ENCODE peak calls at places on chromosomes 4 and X, in ten cellular contexts. I is hepatocyte; Z is left ventricle myocardium inferior; P is ovary; E is uterus; M is RWPE2; W is body of pancreas; X is upper lobe of right lung; H is astrocyte; F is CD8-positive, alpha-beta memory T cell. U is an unnamed sample.

GRCh38 chrX:53678667-53679066 is 7.9 kb downstream of the HUWE1 start:
- DNase-seq in M (no peak), W (no peak), H (no peak), F (no peak), E (no peak), P (no peak), X (no peak), Z (no peak), I (no peak), U (no peak)

GRCh38 chr4:82784615-82785247 is 13.9 kb downstream of the SCD5 start:
- DNase-seq in F (no peak), I (no peak), M (no peak), X (no peak), W (no peak), P (no peak), E (no peak), Z (no peak), H (peak), U (no peak)

GRCh38 chrX:140360284-140360683 is 144.6 kb downstream of the SOX3 start:
- DNase-seq in Z (no peak), X (no peak), P (no peak), W (peak), H (no peak), I (no peak), M (no peak), E (no peak), F (no peak), U (no peak)

GRCh38 chr4:181998588-181998987 is 244.6 kb upstream of the TENM3 start:
- DNase-seq in W (no peak), F (no peak), M (no peak), H (no peak), P (no peak), I (no peak), Z (no peak), E (no peak), X (no peak), U (no peak)

GRCh38 chrX:72351606-72352338 is 46.1 kb upstream of the CITED1 start:
- DNase-seq in F (no peak), E (no peak), H (peak), Z (peak), W (no peak), P (no peak), X (no peak), M (no peak), I (peak), U (no peak)

GRCh38 chr4:155666701-155667537 is at the start of gene GUCY1A1:
- DNase-seq in F (peak), M (peak), W (peak), Z (peak), X (peak), P (no peak), I (peak), H (peak), E (peak), U (peak)

GRCh38 chrX:40140706-40141499 is 43.1 kb upstream of the BCOR start:
- DNase-seq in W (peak), X (peak), M (no peak), P (peak), I (no peak), F (no peak), E (peak), Z (no peak), H (peak), U (no peak)

GRCh38 chr4:41639291-41639690 is 101.3 kb downstream of the LIMCH1 start:
- DNase-seq in X (no peak), E (no peak), M (no peak), I (no peak), F (no peak), H (no peak), P (no peak), W (no peak), Z (no peak), U (no peak)

GRCh38 chr4:19982556-19982955 is 269.1 kb upstream of the SLIT2 start:
- DNase-seq in E (no peak), P (no peak), Z (no peak), W (no peak), M (no peak), H (peak), F (no peak), X (no peak), I (no peak), U (no peak)

GRCh38 chrX:120450163-120450562 is 18.9 kb downstream of the LAMP2 start:
- DNase-seq in X (no peak), W (no peak), M (no peak), Z (no peak), I (no peak), H (no peak), P (no peak), E (no peak), F (no peak), U (no peak)

GRCh38 chr4:31088600-31089230 is 368.5 kb downstream of the PCDH7 start:
- DNase-seq in F (no peak), P (no peak), H (peak), X (no peak), E (no peak), M (no peak), W (no peak), Z (no peak), I (no peak), U (no peak)

GRCh38 chr4:8181119-8181518 is 18.0 kb upstream of the SH3TC1 start:
- DNase-seq in M (no peak), H (no peak), X (no peak), Z (no peak), I (no peak), E (no peak), F (no peak), W (no peak), P (no peak), U (no peak)

GRCh38 chr4:155762351-155762750 is 3.5 kb downstream of the GUCY1B1 start:
- DNase-seq in Z (no peak), P (no peak), E (no peak), M (no peak), F (no peak), X (no peak), I (peak), W (no peak), H (no peak), U (no peak)

GRCh38 chr4:1396806-1397455 is 9.3 kb downstream of the NKX1-1 start:
- DNase-seq in Z (no peak), E (no peak), M (peak), F (no peak), W (peak), I (no peak), P (no peak), X (peak), H (no peak), U (no peak)

GRCh38 chrX:68292471-68292870 is 140.8 kb downstream of the OPHN1 start:
- DNase-seq in Z (no peak), P (no peak), X (no peak), I (no peak), W (no peak), F (no peak), H (peak), E (no peak), M (no peak), U (no peak)

GRCh38 chr4:1222036-1222789 is 26.7 kb downstream of the CTBP1 start:
- DNase-seq in H (no peak), M (no peak), I (no peak), E (no peak), W (no peak), Z (no peak), F (no peak), P (no peak), X (no peak), U (no peak)

GRCh38 chr4:92359481-92359880 is 55.7 kb downstream of the GRID2 start:
- DNase-seq in W (peak), M (no peak), Z (no peak), P (no peak), F (no peak), H (no peak), E (no peak), I (no peak), X (no peak), U (no peak)

GRCh38 chr4:185395255-185395955 is at the start of gene LRP2BP:
- DNase-seq in P (no peak), W (no peak), X (no peak), F (peak), Z (no peak), E (no peak), I (no peak), M (no peak), H (no peak), U (no peak)

GRCh38 chr4:148141536-148141935 is 300.7 kb downstream of the NR3C2 start:
- DNase-seq in E (no peak), W (no peak), H (no peak), X (no peak), F (no peak), I (no peak), P (no peak), Z (no peak), M (no peak), U (no peak)

GRCh38 chr4:879730-880079 is 52.4 kb downstream of the GAK start:
- DNase-seq in E (no peak), H (no peak), I (no peak), X (no peak), W (no peak), Z (no peak), M (no peak), F (peak), P (no peak), U (no peak)

GRCh38 chr4:185470503-185471195 is 884 bp downstream of the CCDC110 start:
- DNase-seq in I (peak), P (peak), M (no peak), H (no peak), W (peak), Z (peak), X (peak), F (peak), E (peak), U (peak)

GRCh38 chr4:7161721-7162214 is 30.6 kb upstream of the SORCS2 start:
- DNase-seq in Z (no peak), H (peak), F (no peak), I (no peak), W (peak), X (peak), E (no peak), M (no peak), P (peak), U (no peak)

GRCh38 chr4:73451978-73452747 is 16.1 kb downstream of the AFP start:
- DNase-seq in F (no peak), P (no peak), I (no peak), Z (no peak), M (no peak), H (no peak), X (no peak), W (no peak), E (no peak), U (no peak)
- H3K27ac ChIP-seq in F (no peak), P (no peak), I (peak), Z (no peak), M (no peak), H (peak), X (no peak), W (no peak), E (no peak), U (no peak)

GRCh38 chr4:124806403-124806802 is 93.9 kb upstream of the ANKRD50 start:
- DNase-seq in P (no peak), M (no peak), H (peak), Z (no peak), F (no peak), X (no peak), W (no peak), E (no peak), I (no peak), U (no peak)

GRCh38 chr4:124807421-124807820 is 94.9 kb upstream of the ANKRD50 start:
- DNase-seq in X (no peak), M (no peak), I (no peak), Z (no peak), H (no peak), P (no peak), F (no peak), W (no peak), E (no peak), U (no peak)

GRCh38 chr4:124810814-124811213 is 98.3 kb upstream of the ANKRD50 start:
- DNase-seq in E (no peak), W (no peak), Z (no peak), P (no peak), I (no peak), F (no peak), H (no peak), X (no peak), M (no peak), U (no peak)
- H3K27ac ChIP-seq in E (no peak), W (no peak), Z (no peak), P (no peak), I (no peak), F (no peak), H (no peak), X (no peak), M (no peak), U (no peak)

DNA sequence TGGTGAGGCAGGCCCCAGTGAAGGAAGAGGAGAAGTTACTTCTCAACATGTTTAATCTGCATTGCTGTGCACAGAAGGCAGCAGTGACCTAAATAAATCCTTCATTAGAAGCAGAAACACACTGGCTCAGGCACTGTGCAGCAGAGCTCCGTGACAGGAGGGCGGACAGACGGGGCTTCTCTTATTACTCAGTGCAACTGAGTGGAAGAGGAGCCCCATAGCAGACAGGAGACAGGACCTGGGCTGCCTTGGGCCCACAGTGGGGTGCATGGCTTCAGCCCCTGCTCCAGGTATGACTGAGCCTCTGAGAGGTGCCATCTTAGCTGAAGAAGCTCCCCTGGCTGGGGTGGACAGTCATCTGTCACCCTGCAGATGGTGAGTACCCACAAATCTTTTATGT is 20.1 kb downstream of the HS3ST1 start:
- DNase-seq in P (no peak), I (no peak), X (no peak), H (no peak), Z (no peak), F (no peak), W (no peak), E (no peak), M (no peak), U (no peak)
- H3K27ac ChIP-seq in P (peak), I (no peak), X (no peak), H (no peak), Z (no peak), F (no peak), W (no peak), E (no peak), M (no peak), U (no peak)

GRCh38 chrX:150548684-150549083 is 19.7 kb upstream of the MTM1 start:
- DNase-seq in H (peak), W (no peak), X (no peak), F (no peak), I (no peak), Z (no peak), E (no peak), M (no peak), P (no peak), U (no peak)

GRCh38 chrX:150544835-150545790 is 23.3 kb upstream of the MTM1 start:
- DNase-seq in F (no peak), H (no peak), Z (no peak), W (no peak), I (no peak), M (no peak), X (no peak), E (no peak), P (peak), U (no peak)

GRCh38 chrX:150548251-150548650 is 20.2 kb upstream of the MTM1 start:
- DNase-seq in I (no peak), W (no peak), E (no peak), F (no peak), X (no peak), H (no peak), P (no peak), M (no peak), Z (no peak), U (no peak)

GRCh38 chrX:150546711-150547153 is 21.7 kb upstream of the MTM1 start:
- DNase-seq in F (peak), I (peak), W (no peak), Z (no peak), P (peak), X (no peak), M (no peak), E (no peak), H (no peak), U (no peak)

GRCh38 chrX:150547511-150548115 is 20.8 kb upstream of the MTM1 start:
- DNase-seq in F (no peak), X (peak), P (peak), H (peak), M (no peak), E (peak), W (peak), Z (peak), I (peak), U (peak)
- H3K27ac ChIP-seq in F (no peak), X (peak), P (peak), H (no peak), M (no peak), E (peak), W (peak), Z (peak), I (peak), U (peak)

DNA sequence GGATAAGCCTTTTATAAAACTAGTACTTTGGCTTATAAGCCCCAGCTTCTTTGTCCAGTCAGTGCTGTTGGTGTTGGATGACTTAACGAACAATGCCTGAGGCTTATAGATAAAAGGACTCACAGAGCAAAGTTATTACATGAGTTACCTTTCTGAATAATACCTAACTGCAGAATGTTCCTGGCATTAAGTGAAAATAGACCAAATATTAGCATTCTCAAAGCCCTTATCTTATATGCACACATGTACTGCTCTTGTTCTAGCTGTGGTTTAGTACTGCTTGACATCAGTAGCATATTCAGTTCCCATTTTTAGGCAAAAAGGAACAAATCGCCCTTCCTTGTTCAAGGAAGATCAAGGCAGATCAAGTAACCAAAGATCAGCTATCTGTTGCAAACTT is 131.6 kb downstream of the ZNF330 start:
- DNase-seq in X (no peak), M (no peak), F (no peak), I (no peak), H (no peak), E (no peak), W (no peak), P (no peak), Z (no peak), U (no peak)
- H3K27ac ChIP-seq in X (no peak), M (peak), F (no peak), I (no peak), H (peak), E (peak), W (no peak), P (no peak), Z (peak), U (peak)

DNA sequence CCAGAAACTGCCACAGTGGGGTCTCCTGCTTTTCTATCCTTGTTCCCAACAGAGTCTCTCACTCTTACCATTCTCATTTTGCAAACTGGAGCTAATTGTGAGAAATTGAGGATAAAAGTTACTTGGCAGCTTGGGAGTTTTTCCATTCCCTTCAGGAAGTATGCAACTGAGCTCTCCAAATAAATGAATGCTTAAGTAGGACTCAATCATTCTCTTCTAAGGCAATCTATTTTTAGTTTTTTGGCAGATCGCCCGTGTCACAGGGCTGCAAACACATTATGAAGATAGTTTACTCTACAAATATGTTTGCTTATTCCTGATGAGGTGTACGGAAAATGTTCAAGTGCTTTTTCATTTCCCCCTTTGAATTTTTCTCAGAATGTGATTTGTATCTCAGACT is 5.3 kb downstream of the ASB11 start:
- DNase-seq in Z (no peak), M (no peak), W (peak), H (peak), I (peak), E (no peak), F (no peak), P (no peak), X (no peak), U (no peak)
- H3K27ac ChIP-seq in Z (peak), M (no peak), W (peak), H (no peak), I (peak), E (peak), F (no peak), P (peak), X (peak), U (no peak)

U was measured in transverse colon.